ENCODE peak calls at places on chromosome 6, in nine cellular contexts. F is adipocyte, I is lower leg skin, A is neural progenitor cell, G is hepatocyte, X is PC-3, C is astrocyte, T is prostate gland, B is cardiac fibroblast. Z is an unnamed sample.

GRCh38 chr6:113672691-113673149 is 184.4 kb upstream of the MARCKS start:
- DNase-seq in T (no peak), C (peak), G (no peak), F (peak), X (no peak), I (no peak), B (peak), A (peak), Z (peak)

GRCh38 chr6:3831741-3832530 is 17.2 kb upstream of the FAM50B start:
- DNase-seq in T (no peak), A (no peak), F (no peak), B (peak), G (no peak), C (no peak), X (no peak), I (peak), Z (no peak)

GRCh38 chr6:74491844-74492374 is 713.9 kb downstream of the COL12A1 start:
- DNase-seq in T (no peak), X (no peak), A (no peak), B (no peak), F (no peak), C (no peak), I (no peak), G (no peak), Z (no peak)

GRCh38 chr6:133179483-133179882 is 61.7 kb upstream of the EYA4 start:
- DNase-seq in I (no peak), C (no peak), G (no peak), A (no peak), T (no peak), B (no peak), X (no peak), F (no peak), Z (no peak)

GRCh38 chr6:149129401-149130077 is 188.0 kb upstream of the TAB2 start:
- DNase-seq in X (peak), C (peak), G (no peak), T (no peak), B (peak), A (no peak), I (no peak), F (peak), Z (no peak)

GRCh38 chr6:159806021-159806458 is 6.0 kb downstream of the PNLDC1 start:
- DNase-seq in F (no peak), B (no peak), X (no peak), I (peak), A (no peak), G (peak), C (peak), T (no peak), Z (no peak)

GRCh38 chr6:97726378-97726777 is 443.4 kb upstream of the MMS22L start:
- DNase-seq in B (no peak), G (peak), A (peak), T (no peak), C (peak), X (peak), I (no peak), F (no peak), Z (no peak)

GRCh38 chr6:111210074-111210729 is 122.9 kb downstream of the SLC16A10 start:
- DNase-seq in G (peak), C (peak), B (peak), X (peak), I (no peak), T (peak), F (peak), A (peak), Z (no peak)

GRCh38 chr6:131867744-131868143 is 59.9 kb downstream of the ENPP1 start:
- DNase-seq in B (peak), G (no peak), X (no peak), F (no peak), T (no peak), A (no peak), I (no peak), C (peak), Z (no peak)

GRCh38 chr6:159788757-159789376 is 535 bp downstream of the TCP1 start:
- DNase-seq in G (peak), A (peak), B (peak), T (peak), F (peak), C (peak), X (peak), I (peak), Z (peak)

GRCh38 chr6:154909821-154910220 is 85.3 kb upstream of the TIAM2 start:
- DNase-seq in F (peak), A (peak), X (no peak), T (no peak), C (peak), I (peak), B (peak), G (no peak), Z (no peak)

GRCh38 chr6:95658896-95659295 is 81.6 kb downstream of the MANEA start:
- DNase-seq in G (no peak), C (no peak), X (no peak), F (no peak), I (no peak), A (no peak), B (no peak), T (no peak), Z (no peak)

GRCh38 chr6:28634758-28635546 is 109.3 kb downstream of the GPX5 start:
- DNase-seq in B (peak), G (peak), X (peak), C (no peak), F (peak), A (peak), T (no peak), I (no peak), Z (no peak)
- H3K4me3 ChIP-seq in B (peak), G (peak), X (peak), C (peak), F (peak), A (peak), T (peak), I (no peak), Z (peak)

GRCh38 chr6:41262401-41262800 is 24.1 kb downstream of the TREM1 start:
- DNase-seq in B (no peak), I (no peak), G (no peak), C (no peak), T (no peak), A (no peak), F (no peak), X (no peak), Z (no peak)

GRCh38 chr6:41256383-41256782 is 28.2 kb downstream of the TREML4 start:
- DNase-seq in F (no peak), I (no peak), X (no peak), T (no peak), A (no peak), B (no peak), C (no peak), G (no peak), Z (no peak)

GRCh38 chr6:41255638-41256246 is 27.6 kb downstream of the TREML4 start:
- DNase-seq in F (no peak), A (no peak), T (no peak), C (no peak), G (no peak), B (no peak), I (no peak), X (no peak), Z (no peak)

GRCh38 chr6:41258196-41258493 is 28.3 kb downstream of the TREM1 start:
- DNase-seq in C (no peak), I (no peak), F (no peak), T (no peak), G (no peak), A (no peak), X (no peak), B (no peak), Z (no peak)

DNA sequence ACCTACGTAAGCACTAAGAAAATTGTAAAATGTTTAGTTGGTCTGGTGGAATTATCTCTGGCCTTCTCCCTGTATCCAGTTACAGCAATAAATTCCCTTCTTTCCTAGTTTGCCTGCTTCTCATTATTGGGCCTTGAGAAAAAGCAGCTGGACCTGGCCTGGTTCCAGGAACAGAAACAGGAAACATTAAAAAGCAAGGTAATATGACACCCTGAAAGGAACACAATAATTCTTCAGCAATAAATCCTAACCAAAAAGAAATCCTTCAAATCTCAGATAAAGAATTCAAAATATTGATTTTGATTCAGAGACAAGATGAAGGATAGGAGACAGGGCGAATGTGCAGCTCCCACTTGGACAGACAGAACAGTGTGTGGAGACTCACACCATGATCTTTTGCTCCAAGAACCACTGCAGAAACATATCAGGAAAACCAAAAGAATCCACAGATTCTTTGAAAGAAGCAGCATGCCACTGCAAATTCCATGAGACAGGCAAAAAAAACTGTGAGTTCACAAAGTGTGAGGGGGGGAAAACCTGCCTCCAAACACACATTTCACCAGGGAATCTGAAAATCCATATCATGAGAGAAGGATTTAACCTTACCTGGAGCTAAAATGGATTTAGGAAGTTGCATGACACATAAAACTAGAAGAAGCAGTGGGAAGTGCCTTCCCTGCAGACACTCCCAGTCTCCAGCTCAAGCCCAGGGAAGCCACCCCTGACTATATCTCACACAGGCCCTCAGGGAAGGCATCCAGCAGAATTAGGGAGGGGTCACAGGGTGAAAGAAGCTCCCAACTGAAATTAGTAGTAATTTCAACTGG is 28.9 kb downstream of the TREM1 start:
- DNase-seq in G (peak), T (peak), B (peak), A (no peak), F (peak), I (no peak), X (peak), C (peak), Z (no peak)
- H3K4me3 ChIP-seq in G (no peak), T (no peak), B (no peak), A (no peak), F (no peak), I (no peak), X (no peak), C (no peak), Z (no peak)

DNA sequence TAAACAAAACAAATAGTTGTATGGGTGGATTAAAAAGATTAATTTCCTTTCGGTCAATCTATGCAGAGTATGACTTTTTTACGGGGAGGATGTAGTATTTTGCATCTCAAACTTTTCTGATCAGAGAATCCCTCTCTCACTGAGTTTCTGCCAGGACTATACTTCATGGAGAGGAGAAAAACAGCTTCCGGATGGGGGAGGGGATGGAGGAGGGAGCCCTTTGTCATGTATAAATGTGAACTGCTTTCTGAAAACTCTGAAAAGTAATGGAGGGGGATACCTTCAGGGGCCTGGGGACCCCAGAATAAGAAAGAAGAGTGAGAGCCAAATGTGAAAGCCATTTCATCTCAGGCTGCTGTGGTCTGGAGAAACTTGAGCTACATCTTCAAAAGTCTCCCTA is 173.1 kb upstream of the KCNK16 start:
- DNase-seq in A (no peak), X (no peak), C (no peak), I (no peak), F (no peak), G (no peak), B (no peak), T (no peak), Z (no peak)
- H3K4me3 ChIP-seq in A (no peak), X (no peak), C (no peak), I (no peak), F (no peak), G (no peak), B (no peak), T (no peak), Z (no peak)

DNA sequence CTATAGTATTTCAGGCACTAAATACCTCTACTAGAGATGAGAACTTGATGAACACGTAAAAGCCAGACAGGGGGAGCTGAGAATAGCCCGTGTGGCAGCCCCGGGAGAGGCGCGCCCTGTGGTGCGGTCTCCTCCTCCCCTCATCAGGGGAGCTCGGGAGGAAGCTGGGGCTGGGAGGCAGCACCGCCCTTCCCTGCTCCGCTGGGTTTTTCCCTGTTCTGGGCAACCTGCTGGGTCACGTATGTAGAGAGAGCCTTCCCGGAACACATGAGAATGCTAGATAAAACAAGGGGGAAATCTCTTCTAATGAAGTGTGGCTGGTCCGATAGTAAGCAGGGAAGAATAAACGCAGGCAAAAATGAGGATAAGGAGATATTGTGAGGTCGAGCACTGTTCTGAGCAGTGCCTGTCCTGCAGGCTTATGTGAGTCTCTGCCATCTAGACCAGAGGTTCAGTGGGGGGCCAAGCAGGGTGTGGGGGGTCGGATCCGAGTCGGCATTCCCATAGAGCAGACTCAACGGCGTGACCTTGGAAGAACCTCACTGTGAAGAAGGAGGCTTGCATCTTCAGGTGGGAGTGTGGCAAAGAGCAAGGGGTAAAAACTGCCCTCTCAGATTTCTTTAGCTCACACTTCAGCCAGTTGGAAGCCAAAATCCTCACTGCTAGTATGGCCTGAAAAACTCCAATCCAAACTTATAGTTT is 13.4 kb upstream of the RPS6KA2 start:
- DNase-seq in T (peak), B (peak), G (no peak), I (no peak), A (no peak), C (no peak), F (no peak), X (no peak), Z (peak)
- H3K4me3 ChIP-seq in T (no peak), B (no peak), G (no peak), I (no peak), A (no peak), C (no peak), F (peak), X (no peak), Z (peak)

GRCh38 chr6:1389791-1390070 is 355 bp downstream of the FOXF2 start:
- DNase-seq in A (peak), I (no peak), C (no peak), B (no peak), X (no peak), G (no peak), T (no peak), F (no peak), Z (no peak)

GRCh38 chr6:1387632-1388031 is 1.7 kb upstream of the FOXF2 start:
- DNase-seq in G (no peak), F (no peak), A (peak), X (no peak), I (no peak), C (no peak), T (no peak), B (no peak), Z (no peak)

GRCh38 chr6:1388927-1389790 is at the start of gene FOXF2:
- DNase-seq in A (peak), X (no peak), G (peak), C (no peak), T (no peak), F (peak), B (no peak), I (no peak), Z (no peak)

GRCh38 chr6:1390071-1390804 is 862 bp downstream of the FOXF2 start:
- DNase-seq in I (no peak), B (peak), T (peak), X (no peak), F (peak), C (peak), G (no peak), A (peak), Z (peak)

GRCh38 chr6:1388081-1388926 is 1.1 kb upstream of the FOXF2 start:
- DNase-seq in C (no peak), A (peak), B (no peak), T (no peak), G (no peak), X (no peak), I (no peak), F (peak), Z (no peak)
- H3K4me3 ChIP-seq in C (no peak), A (no peak), B (no peak), T (no peak), G (peak), X (no peak), I (no peak), F (peak), Z (peak)